ENCODE peak calls at places on chromosomes 3 and 15, in nine cellular contexts. B, L, M, N, R, X, Y, Q and P are unnamed samples.

GRCh38 chr3:18249126-18249525 is 176.0 kb downstream of the SATB1 start:
- DNase-seq in M (no peak), N (no peak), R (no peak), Y (no peak), Q (no peak), X (no peak), L (no peak), B (no peak), P (no peak)

GRCh38 chr3:184368804-184369183 is 7.3 kb downstream of the POLR2H start:
- DNase-seq in M (no peak), N (no peak), L (peak; percentile 69), R (no peak), B (no peak), Y (no peak), X (no peak), Q (no peak), P (no peak)

GRCh38 chr3:114362815-114363214 is 69.0 kb downstream of the TIGIT start:
- DNase-seq in L (peak; percentile 65), Y (peak; percentile 28), X (no peak), B (no peak), M (no peak), Q (no peak), R (peak; percentile 33), N (peak; percentile 38), P (no peak)

GRCh38 chr15:77630956-77631789 is 1.5 kb downstream of the LINGO1 start:
- DNase-seq in Y (no peak), Q (no peak), M (no peak), L (no peak), B (peak; percentile 72), N (no peak), X (no peak), R (no peak), P (no peak)

GRCh38 chr3:179608931-179609720 is 4.5 kb downstream of the NDUFB5 start:
- DNase-seq in N (peak; percentile 62), Y (peak; percentile 68), Q (no peak), X (no peak), L (no peak), M (no peak), B (no peak), R (no peak), P (no peak)

GRCh38 chr15:85141601-85142185 is 160.0 kb downstream of the PDE8A start:
- DNase-seq in X (no peak), B (no peak), Y (no peak), Q (no peak), M (no peak), L (peak; percentile 2), N (no peak), R (no peak), P (no peak)

GRCh38 chr3:11690863-11691833 is 47.4 kb upstream of the VGLL4 start:
- DNase-seq in R (no peak), B (no peak), Q (no peak), Y (no peak), M (no peak), N (no peak), X (no peak), L (peak; percentile 23), P (no peak)

GRCh38 chr15:58731756-58732535 is 17.6 kb downstream of the ADAM10 start:
- DNase-seq in L (peak; percentile 59), M (no peak), Y (no peak), R (peak; percentile 72), X (no peak), Q (no peak), N (no peak), B (no peak), P (peak; percentile 60)

GRCh38 chr15:90986790-90987507 is 7.4 kb downstream of the PRC1 start:
- DNase-seq in M (no peak), B (no peak), X (no peak), L (no peak), N (no peak), Y (peak; percentile 68), Q (no peak), R (no peak), P (no peak)

GRCh38 chr3:77342688-77343087 is 302.8 kb downstream of the ROBO2 start:
- DNase-seq in Q (no peak), N (no peak), M (no peak), X (no peak), B (no peak), L (no peak), Y (no peak), R (no peak), P (no peak)

GRCh38 chr15:64697911-64698369 is 77.4 kb downstream of the RBPMS2 start:
- DNase-seq in X (no peak), B (no peak), Y (peak; percentile 35), N (no peak), Q (no peak), L (no peak), M (no peak), R (no peak), P (no peak)

GRCh38 chr3:114179575-114179974 is 723 bp upstream of the DRD3 start:
- DNase-seq in Y (peak; percentile 20), R (peak; percentile 15), M (no peak), N (no peak), B (peak; percentile 52), L (peak; percentile 26), Q (no peak), X (no peak), P (no peak)

GRCh38 chr3:105967117-105967516 is 98.3 kb upstream of the CBLB start:
- DNase-seq in Y (no peak), Q (no peak), X (no peak), R (no peak), N (no peak), M (no peak), B (no peak), L (peak; percentile 39), P (no peak)

GRCh38 chr15:62068071-62068786 is 1.5 kb downstream of the C2CD4A start:
- DNase-seq in L (peak; percentile 46), R (no peak), M (peak; percentile 47), B (peak; percentile 65), X (peak; percentile 1), N (peak; percentile 44), Q (no peak), Y (peak; percentile 42), P (peak; percentile 60)

DNA sequence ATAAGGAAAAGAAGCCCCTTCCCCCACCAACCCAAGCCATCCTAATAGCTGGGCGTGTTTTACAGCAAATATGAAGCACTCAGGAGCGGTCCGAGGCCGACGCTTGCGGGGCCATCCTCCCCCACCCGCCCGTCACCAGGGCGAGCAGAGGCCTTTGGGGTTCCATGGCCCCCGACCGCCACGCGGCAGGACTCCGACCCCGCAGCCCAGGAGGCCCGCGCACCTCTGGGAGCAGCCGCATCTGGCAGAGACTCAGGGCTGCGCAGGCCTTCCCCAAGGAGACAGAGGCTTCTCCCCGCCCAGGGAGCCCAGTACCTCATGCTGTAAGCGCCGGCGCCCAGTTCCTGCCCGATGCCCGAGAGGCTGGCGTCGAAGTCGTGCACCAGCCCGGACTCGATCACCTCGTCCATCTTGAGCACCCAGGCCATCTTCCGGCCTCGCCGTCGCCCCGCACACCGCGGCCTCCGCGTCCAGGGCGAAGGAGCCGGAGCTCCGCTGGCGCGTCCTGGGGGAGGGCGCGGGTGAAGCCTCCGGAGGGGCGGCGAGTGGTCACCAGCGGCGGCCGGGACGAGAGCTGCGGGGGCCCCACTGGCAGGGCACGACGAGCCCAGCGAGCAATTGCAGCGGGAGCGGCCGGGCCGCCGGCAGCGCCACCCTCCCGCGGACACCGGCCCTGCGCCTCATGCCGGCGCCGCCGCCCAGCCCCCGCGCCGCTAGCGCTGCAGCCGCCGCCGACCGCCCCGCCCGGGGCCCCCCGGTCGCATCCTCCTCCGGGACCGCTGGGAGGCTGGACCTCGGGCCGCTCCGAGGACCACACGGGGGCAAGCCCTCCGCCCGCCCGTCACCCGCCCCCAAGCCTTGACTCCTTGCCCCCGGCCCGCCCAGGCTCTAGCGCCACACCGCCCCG is 531 bp downstream of the UBP1 start:
- DNase-seq in B (peak; percentile 40), Q (peak; percentile 11), M (peak; percentile 51), Y (peak; percentile 63), X (peak; percentile 31), R (no peak), N (peak; percentile 74), L (peak; percentile 33), P (peak; percentile 58)
- TF ChIP-seq CTCF in B (peak; percentile 39), Q (peak; percentile 40), M (peak; percentile 46), Y (peak; percentile 22), X (no peak), R (no peak), N (peak; percentile 53), L (no peak), P (peak; percentile 31)

GRCh38 chr3:175988401-175988800 is 1129.3 kb downstream of the NAALADL2 start:
- DNase-seq in X (no peak), N (no peak), B (no peak), M (no peak), Y (no peak), R (no peak), Q (no peak), L (no peak), P (no peak)
- TF ChIP-seq CTCF in X (no peak), N (no peak), B (no peak), M (no peak), Y (no peak), R (no peak), Q (no peak), L (no peak), P (no peak)

GRCh38 chr3:137820366-137820765 is 56.3 kb downstream of the SOX14 start:
- DNase-seq in B (no peak), Q (no peak), X (no peak), N (no peak), Y (no peak), L (no peak), R (no peak), M (no peak), P (no peak)
- TF ChIP-seq CTCF in B (no peak), Q (no peak), X (no peak), N (no peak), Y (no peak), L (no peak), R (no peak), M (no peak), P (no peak)

GRCh38 chr3:134055661-134056060 is 25.9 kb upstream of the SLCO2A1 start:
- DNase-seq in Y (no peak), X (no peak), R (no peak), N (no peak), B (no peak), L (no peak), M (no peak), Q (no peak), P (no peak)

GRCh38 chr3:134056464-134056891 is 26.8 kb upstream of the SLCO2A1 start:
- DNase-seq in L (no peak), Y (no peak), B (no peak), M (no peak), N (no peak), Q (no peak), R (no peak), X (no peak), P (no peak)

GRCh38 chr3:134054231-134054630 is 24.5 kb upstream of the SLCO2A1 start:
- DNase-seq in Y (no peak), Q (no peak), X (no peak), L (peak; percentile 54), M (no peak), R (no peak), N (no peak), B (no peak), P (no peak)

GRCh38 chr3:134057006-134057832 is 27.5 kb upstream of the SLCO2A1 start:
- DNase-seq in B (no peak), M (no peak), Y (no peak), X (no peak), Q (no peak), L (peak; percentile 35), N (no peak), R (no peak), P (no peak)

DNA sequence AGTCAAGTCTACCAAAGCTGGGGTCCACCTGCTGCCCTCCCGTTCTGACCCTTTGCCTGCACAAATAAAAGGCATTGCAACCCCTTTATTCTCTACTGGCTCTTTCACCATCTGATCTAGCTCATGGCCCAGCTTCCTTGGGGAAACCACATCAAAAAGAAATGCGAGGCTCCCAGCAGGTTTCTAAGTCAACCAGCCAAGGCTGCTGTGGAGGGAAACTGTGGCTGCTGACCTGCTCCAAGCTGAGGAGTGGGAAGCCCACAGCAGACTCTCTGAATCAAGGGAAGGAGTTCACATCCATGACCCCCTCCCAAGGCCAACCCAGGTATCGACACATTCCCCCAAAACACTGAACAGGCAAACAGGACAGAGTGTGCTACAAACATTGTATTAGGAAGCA is 25.2 kb upstream of the SLCO2A1 start:
- DNase-seq in R (no peak), N (no peak), Q (no peak), X (no peak), B (no peak), Y (no peak), L (no peak), M (no peak), P (no peak)
- TF ChIP-seq CTCF in R (no peak), N (no peak), Q (no peak), X (no peak), B (no peak), Y (no peak), L (no peak), M (no peak), P (no peak)